ENCODE peak calls at places on chromosome 6, in four cellular contexts. One of them, this sample, is unnamed.

GRCh38 chr6:133916650-133917151 is 27.8 kb downstream of the TCF21 start:
- DNase-seq in GM12878: peak; percentile 35
- DNase-seq in HepG2: peak; percentile 75
- DNase-seq in K562: peak; percentile 73
- DNase-seq in this sample: peak; percentile 81

GRCh38 chr6:85472744-85473143 is 22.9 kb downstream of the NT5E start:
- DNase-seq in K562: no peak
- DNase-seq in GM12878: no peak
- DNase-seq in HepG2: no peak
- DNase-seq in this sample: no peak

GRCh38 chr6:15961630-15962448 is 167.0 kb upstream of the MYLIP start:
- DNase-seq in HepG2: no peak
- DNase-seq in K562: no peak
- DNase-seq in GM12878: no peak
- DNase-seq in this sample: no peak

GRCh38 chr6:112665114-112665513 is 318.0 kb downstream of the RFPL4B start:
- DNase-seq in GM12878: no peak
- DNase-seq in K562: no peak
- DNase-seq in HepG2: no peak
- DNase-seq in this sample: no peak

GRCh38 chr6:119575721-119576120 is 226.2 kb upstream of the MAN1A1 start:
- DNase-seq in HepG2: no peak
- DNase-seq in GM12878: no peak
- DNase-seq in K562: no peak
- DNase-seq in this sample: no peak

GRCh38 chr6:139708342-139709199 is 334.1 kb upstream of the CITED2 start:
- DNase-seq in K562: no peak
- DNase-seq in GM12878: no peak
- DNase-seq in HepG2: peak; percentile 67
- DNase-seq in this sample: peak; percentile 52

GRCh38 chr6:4895971-4896370 is 107.9 kb downstream of the RPP40 start:
- DNase-seq in K562: no peak
- DNase-seq in HepG2: no peak
- DNase-seq in GM12878: no peak
- DNase-seq in this sample: no peak

GRCh38 chr6:95280690-95281273 is 296.6 kb upstream of the MANEA start:
- DNase-seq in GM12878: no peak
- DNase-seq in K562: peak; percentile 6
- DNase-seq in HepG2: no peak
- DNase-seq in this sample: peak; percentile 8

GRCh38 chr6:127864701-127865100 is 36.2 kb downstream of the THEMIS start:
- DNase-seq in K562: no peak
- DNase-seq in GM12878: no peak
- DNase-seq in HepG2: peak; percentile 16
- DNase-seq in this sample: no peak

GRCh38 chr6:69631552-69632346 is 165.1 kb downstream of the LMBRD1 start:
- DNase-seq in GM12878: no peak
- DNase-seq in K562: no peak
- DNase-seq in HepG2: no peak
- DNase-seq in this sample: no peak

GRCh38 chr6:137734875-137735182 is 132.2 kb upstream of the TNFAIP3 start:
- DNase-seq in GM12878: no peak
- DNase-seq in HepG2: peak; percentile 86
- DNase-seq in K562: no peak
- DNase-seq in this sample: no peak

GRCh38 chr6:44696099-44696498 is 308.6 kb downstream of the CDC5L start:
- DNase-seq in K562: no peak
- DNase-seq in GM12878: no peak
- DNase-seq in HepG2: no peak
- DNase-seq in this sample: no peak

GRCh38 chr6:36083446-36083845 is 46.9 kb upstream of the MAPK13 start:
- DNase-seq in K562: no peak
- DNase-seq in HepG2: no peak
- DNase-seq in GM12878: no peak
- DNase-seq in this sample: no peak

GRCh38 chr6:169252805-169253189 is 849 bp downstream of the THBS2 start:
- DNase-seq in K562: no peak
- DNase-seq in GM12878: no peak
- DNase-seq in HepG2: no peak
- DNase-seq in this sample: no peak

GRCh38 chr6:107495196-107495643 is 5.3 kb downstream of the SOBP start:
- DNase-seq in K562: no peak
- DNase-seq in GM12878: no peak
- DNase-seq in HepG2: no peak
- DNase-seq in this sample: no peak

GRCh38 chr6:148296746-148297145 is 45.9 kb upstream of the SASH1 start:
- DNase-seq in GM12878: no peak
- DNase-seq in K562: no peak
- DNase-seq in HepG2: no peak
- DNase-seq in this sample: no peak

GRCh38 chr6:168152306-168152963 is 73.4 kb upstream of the FRMD1 start:
- DNase-seq in K562: no peak
- DNase-seq in HepG2: no peak
- DNase-seq in GM12878: no peak
- DNase-seq in this sample: no peak

GRCh38 chr6:48378874-48379407 is 267.9 kb upstream of the PTCHD4 start:
- DNase-seq in GM12878: no peak
- DNase-seq in HepG2: no peak
- DNase-seq in K562: no peak
- DNase-seq in this sample: no peak

GRCh38 chr6:140436023-140436811 is 1061.8 kb upstream of the CITED2 start:
- DNase-seq in K562: no peak
- DNase-seq in HepG2: no peak
- DNase-seq in GM12878: no peak
- DNase-seq in this sample: no peak

GRCh38 chr6:170271771-170272314 is 19.0 kb downstream of the DLL1 start:
- DNase-seq in HepG2: no peak
- DNase-seq in K562: no peak
- DNase-seq in GM12878: peak; percentile 91
- DNase-seq in this sample: no peak
- TF ChIP-seq FOXM1 in HepG2: no peak
- TF ChIP-seq FOXM1 in K562: no peak
- TF ChIP-seq FOXM1 in GM12878: no peak
- TF ChIP-seq FOXM1 in this sample: no peak

GRCh38 chr6:46933751-46934150 is 12.0 kb upstream of the ADGRF5 start:
- DNase-seq in K562: no peak
- DNase-seq in HepG2: no peak
- DNase-seq in GM12878: no peak
- DNase-seq in this sample: no peak
- TF ChIP-seq BHLHE40 in K562: no peak
- TF ChIP-seq BHLHE40 in HepG2: no peak
- TF ChIP-seq BHLHE40 in GM12878: no peak
- TF ChIP-seq BHLHE40 in this sample: no peak

DNA sequence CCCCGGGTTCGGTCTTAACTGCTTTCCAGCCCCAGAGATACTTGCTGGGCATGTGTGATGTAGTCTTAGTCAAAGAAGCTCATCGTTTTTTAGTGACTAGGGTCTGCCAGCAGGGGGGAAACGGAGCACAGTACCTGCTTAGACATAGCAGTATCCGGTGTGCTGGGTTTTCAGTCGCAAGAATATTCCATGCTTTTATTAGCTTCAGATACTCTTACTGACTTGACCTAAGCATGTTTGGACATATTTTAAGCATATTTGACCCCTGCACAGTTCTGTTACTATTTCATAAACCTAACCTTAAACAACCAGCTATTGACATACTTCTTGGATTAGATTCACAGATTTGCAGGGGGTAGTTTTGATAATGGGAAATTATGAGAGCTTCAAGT is 3.0 kb downstream of the E2F3 start:
- DNase-seq in GM12878: peak; percentile 56
- DNase-seq in HepG2: peak; percentile 85
- DNase-seq in K562: peak; percentile 45
- DNase-seq in this sample: peak; percentile 42
- TF ChIP-seq FOXM1 in GM12878: no peak
- TF ChIP-seq FOXM1 in HepG2: no peak
- TF ChIP-seq FOXM1 in K562: peak; percentile 3
- TF ChIP-seq FOXM1 in this sample: no peak

GRCh38 chr6:164039954-164040375 is 625.4 kb downstream of the QKI start:
- DNase-seq in HepG2: no peak
- DNase-seq in GM12878: no peak
- DNase-seq in K562: peak; percentile 99
- DNase-seq in this sample: no peak
- TF ChIP-seq BHLHE40 in HepG2: no peak
- TF ChIP-seq BHLHE40 in GM12878: no peak
- TF ChIP-seq BHLHE40 in K562: no peak
- TF ChIP-seq BHLHE40 in this sample: no peak

DNA sequence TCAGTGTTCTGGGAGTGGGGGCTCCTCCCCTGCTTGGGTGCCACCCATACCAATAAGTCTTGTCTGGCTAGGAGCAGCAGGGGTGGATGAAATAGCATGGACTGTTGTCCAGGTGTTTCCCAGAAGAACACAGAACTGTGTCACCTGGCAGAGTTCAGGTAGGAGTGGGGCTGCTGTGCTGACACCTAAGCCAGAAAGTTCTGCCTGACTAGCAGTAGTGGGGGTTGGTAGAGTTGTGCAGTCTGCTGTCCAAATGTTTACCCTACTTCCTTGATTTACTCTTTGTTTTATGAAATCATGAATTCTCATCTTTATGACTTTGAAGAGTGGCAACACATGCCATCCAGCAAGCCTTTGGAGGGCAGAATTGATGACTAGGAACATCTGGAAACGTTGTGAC is 27.3 kb upstream of the SLC35B3 start:
- DNase-seq in K562: no peak
- DNase-seq in HepG2: no peak
- DNase-seq in GM12878: no peak
- DNase-seq in this sample: no peak
- TF ChIP-seq FOXM1 in K562: no peak
- TF ChIP-seq FOXM1 in HepG2: no peak
- TF ChIP-seq FOXM1 in GM12878: no peak
- TF ChIP-seq FOXM1 in this sample: no peak

DNA sequence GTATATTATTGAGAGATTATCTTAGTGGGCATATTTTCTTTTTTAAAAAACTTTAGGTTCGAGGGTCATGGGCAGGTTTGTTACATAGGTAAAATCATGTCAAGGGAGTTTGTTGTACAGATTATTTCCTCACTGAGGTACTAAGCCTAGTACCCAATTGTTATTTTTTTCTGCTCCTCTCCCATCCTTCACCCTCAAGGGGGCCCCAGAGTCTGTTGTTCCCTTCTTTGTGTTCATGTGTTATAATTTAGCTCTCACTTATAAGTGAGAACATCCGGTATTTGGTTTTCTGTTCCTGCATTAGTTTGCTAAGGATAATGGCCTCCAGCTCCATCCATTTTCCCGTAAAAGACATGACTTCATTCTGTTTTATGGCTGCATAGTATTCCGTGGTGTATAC is 247.9 kb upstream of the RAB32 start:
- DNase-seq in K562: no peak
- DNase-seq in GM12878: no peak
- DNase-seq in HepG2: no peak
- DNase-seq in this sample: no peak
- TF ChIP-seq BHLHE40 in K562: no peak
- TF ChIP-seq BHLHE40 in GM12878: no peak
- TF ChIP-seq BHLHE40 in HepG2: no peak
- TF ChIP-seq BHLHE40 in this sample: no peak

GRCh38 chr6:38266921-38267354 is 372.8 kb downstream of the BTBD9 start:
- DNase-seq in K562: no peak
- DNase-seq in GM12878: no peak
- DNase-seq in HepG2: no peak
- DNase-seq in this sample: no peak
- TF ChIP-seq FOXM1 in K562: no peak
- TF ChIP-seq FOXM1 in GM12878: no peak
- TF ChIP-seq FOXM1 in HepG2: no peak
- TF ChIP-seq FOXM1 in this sample: no peak

DNA sequence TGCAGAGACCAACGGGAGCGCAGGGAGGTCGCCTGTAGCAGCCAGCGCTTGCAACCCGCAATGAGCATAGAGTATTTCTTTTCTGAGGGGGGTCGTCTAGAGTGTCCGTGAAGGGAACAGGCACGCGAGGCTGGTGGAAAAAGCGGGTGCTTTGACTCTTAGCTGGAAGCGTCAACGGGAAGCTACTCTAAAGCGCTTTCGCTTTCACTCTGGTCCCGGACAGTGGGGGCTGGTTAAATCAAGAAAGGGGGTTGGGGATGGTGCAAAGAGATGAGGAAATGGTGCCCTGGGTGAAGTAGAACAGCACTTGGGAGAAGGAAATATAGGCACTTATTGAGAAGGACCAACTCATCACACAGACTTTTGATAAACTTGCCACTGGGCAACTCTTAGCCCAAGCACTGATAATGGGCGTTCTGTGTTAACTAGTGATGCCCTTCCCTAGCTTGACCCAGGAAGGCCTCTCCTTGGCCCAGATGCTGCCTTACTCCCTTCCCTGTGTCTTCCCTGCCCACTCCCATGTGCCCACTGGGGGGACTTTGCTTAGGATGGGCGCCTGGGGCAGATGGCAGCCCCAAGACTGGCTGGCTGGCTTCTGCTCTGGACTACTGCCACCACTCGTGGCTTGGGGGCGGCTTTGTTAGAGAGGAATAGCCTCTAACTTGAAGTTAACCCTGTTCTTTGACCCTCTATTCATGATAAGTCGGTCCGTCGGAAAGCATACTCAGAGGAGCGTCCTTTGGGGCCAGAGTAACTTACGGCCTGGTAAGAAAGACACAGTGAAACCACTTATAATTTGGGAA is 585 bp downstream of the PSMB9 start:
- DNase-seq in K562: no peak
- DNase-seq in HepG2: no peak
- DNase-seq in GM12878: no peak
- DNase-seq in this sample: no peak
- TF ChIP-seq BHLHE40 in K562: no peak
- TF ChIP-seq BHLHE40 in HepG2: no peak
- TF ChIP-seq BHLHE40 in GM12878: no peak
- TF ChIP-seq BHLHE40 in this sample: no peak